ENCODE peak calls at places on chromosomes 7 and 10, in eight cellular contexts. L is activated CD4-positive, alpha-beta T cell treated with anti-CD3 and anti-CD28 coated beads, Interleukin-2, amount 50 U/mL, for 1 hour; A is naive thymus-derived CD8-positive, alpha-beta T cell; Q is GM03348; N is B cell; B is renal cortical epithelial cell; U is activated CD8-positive, alpha-beta T cell treated with anti-CD3 and anti-CD28 coated beads for 36 hours; H is mucosa of descending colon. T is an unnamed sample.

GRCh38 chr7:33901199-33901598 is 4.1 kb upstream of the BMPER start:
- DNase-seq in B (no peak), H (no peak), L (no peak), N (no peak), U (no peak), A (no peak), Q (no peak), T (no peak)

GRCh38 chr7:143979359-143979758 is 20.8 kb upstream of the OR6B1 start:
- DNase-seq in Q (peak), U (no peak), H (no peak), L (no peak), B (peak), N (no peak), A (no peak), T (no peak)

GRCh38 chr10:124898493-124898892 is 43.4 kb upstream of the ZRANB1 start:
- DNase-seq in L (no peak), U (no peak), Q (no peak), B (no peak), N (no peak), A (no peak), H (peak), T (no peak)

GRCh38 chr10:119087271-119087897 is 6.8 kb upstream of the EIF3A start:
- DNase-seq in Q (no peak), U (no peak), H (no peak), B (no peak), N (no peak), A (no peak), L (no peak), T (no peak)

GRCh38 chr10:72812415-72812797 is 81.1 kb upstream of the OIT3 start:
- DNase-seq in A (no peak), U (no peak), B (no peak), H (no peak), N (no peak), Q (peak), L (no peak), T (no peak)

GRCh38 chr10:90313548-90314325 is 544.1 kb downstream of the HTR7 start:
- DNase-seq in N (no peak), H (no peak), U (no peak), B (peak), L (no peak), A (no peak), Q (no peak), T (no peak)

GRCh38 chr7:73890541-73891147 is 29.7 kb downstream of the TMEM270 start:
- DNase-seq in U (no peak), N (no peak), H (no peak), L (no peak), A (no peak), B (no peak), Q (no peak), T (no peak)

GRCh38 chr10:115417585-115418265 is 324.6 kb downstream of the ATRNL1 start:
- DNase-seq in B (peak), U (peak), L (no peak), H (no peak), Q (peak), A (no peak), N (peak), T (no peak)

GRCh38 chr7:121793716-121794115 is 79.2 kb upstream of the PTPRZ1 start:
- DNase-seq in L (no peak), Q (no peak), U (no peak), H (no peak), B (no peak), A (no peak), N (no peak), T (no peak)

GRCh38 chr10:124524991-124525653 is 63.5 kb downstream of the LHPP start:
- DNase-seq in A (no peak), H (no peak), B (no peak), Q (no peak), N (no peak), U (no peak), L (no peak), T (no peak)

GRCh38 chr7:3592438-3593134 is 291.5 kb downstream of the SDK1 start:
- DNase-seq in B (peak), L (no peak), Q (no peak), N (no peak), U (no peak), A (no peak), H (no peak), T (no peak)

GRCh38 chr7:157675427-157675930 is 338.7 kb downstream of the DNAJB6 start:
- DNase-seq in B (no peak), N (no peak), Q (no peak), A (no peak), U (no peak), H (peak), L (no peak), T (no peak)

GRCh38 chr7:156236936-156237599 is 403.5 kb upstream of the RNF32 start:
- DNase-seq in N (no peak), A (no peak), H (no peak), B (no peak), U (no peak), L (no peak), Q (no peak), T (no peak)

GRCh38 chr7:131364767-131365344 is 37.2 kb downstream of the MKLN1 start:
- DNase-seq in H (no peak), L (no peak), U (no peak), A (no peak), Q (no peak), B (no peak), N (no peak), T (no peak)

GRCh38 chr10:30062582-30062981 is 3.2 kb upstream of the JCAD start:
- DNase-seq in N (no peak), Q (no peak), L (no peak), A (no peak), B (no peak), U (no peak), H (no peak), T (peak)

GRCh38 chr10:127041561-127041960 is 136.3 kb downstream of the DOCK1 start:
- DNase-seq in B (peak), L (no peak), N (no peak), H (no peak), Q (peak), U (no peak), A (no peak), T (no peak)

GRCh38 chr7:66054063-66054462 is 21.6 kb upstream of the ASL start:
- DNase-seq in A (no peak), L (no peak), U (no peak), H (no peak), B (no peak), Q (no peak), N (no peak), T (no peak)

GRCh38 chr7:134724606-134725005 is 54.8 kb upstream of the CALD1 start:
- DNase-seq in B (peak), L (no peak), A (no peak), N (peak), U (peak), H (no peak), Q (no peak), T (peak)

GRCh38 chr7:23246540-23246939 is at the start of gene GPNMB:
- DNase-seq in H (no peak), Q (peak), L (no peak), A (no peak), U (no peak), N (no peak), B (peak), T (peak)

GRCh38 chr7:92595281-92595680 is 5.1 kb upstream of the FAM133B start:
- DNase-seq in U (no peak), Q (peak), H (no peak), N (no peak), L (no peak), A (no peak), B (peak), T (peak)

GRCh38 chr10:13670311-13670710 is 83.5 kb downstream of the PRPF18 start:
- DNase-seq in N (no peak), U (no peak), L (no peak), Q (no peak), A (no peak), B (no peak), H (no peak), T (no peak)

GRCh38 chr7:5395246-5395645 is 28.4 kb downstream of the TNRC18 start:
- DNase-seq in B (no peak), H (no peak), Q (no peak), U (no peak), N (no peak), A (no peak), L (no peak), T (no peak)

GRCh38 chr10:111137587-111137986 is 60.8 kb downstream of the ADRA2A start:
- DNase-seq in H (no peak), Q (no peak), U (no peak), B (peak), N (no peak), L (no peak), A (no peak), T (no peak)

GRCh38 chr7:44565097-44565794 is 8.5 kb downstream of the DDX56 start:
- DNase-seq in N (peak), L (peak), H (peak), Q (peak), A (peak), B (peak), U (peak), T (peak)

GRCh38 chr10:19811517-19811916 is 4.7 kb upstream of the PLXDC2 start:
- DNase-seq in B (peak), U (no peak), L (no peak), A (no peak), Q (peak), H (no peak), N (no peak), T (peak)

GRCh38 chr7:74061840-74062539 is 21.6 kb upstream of the LIMK1 start:
- DNase-seq in Q (peak), L (peak), U (peak), B (peak), N (peak), H (peak), A (no peak), T (peak)

GRCh38 chr7:151025924-151026671 is 1.8 kb upstream of the ATG9B start:
- DNase-seq in A (no peak), B (peak), L (no peak), Q (no peak), U (no peak), H (no peak), N (no peak), T (no peak)

GRCh38 chr10:98924526-98924925 is 311.1 kb downstream of the HPSE2 start:
- DNase-seq in A (no peak), Q (no peak), U (no peak), L (no peak), N (no peak), B (no peak), H (no peak), T (no peak)

GRCh38 chr7:128955981-128956380 is 18.3 kb downstream of the IRF5 start:
- DNase-seq in L (no peak), U (no peak), Q (no peak), N (no peak), A (no peak), H (no peak), B (no peak), T (no peak)

GRCh38 chr10:124559372-124560132 is 97.9 kb downstream of the LHPP start:
- DNase-seq in L (no peak), Q (no peak), N (no peak), U (no peak), B (no peak), H (peak), A (no peak), T (no peak)

GRCh38 chr7:101368422-101369165 is 5.9 kb downstream of the COL26A1 start:
- DNase-seq in N (no peak), L (no peak), U (no peak), H (no peak), Q (no peak), B (peak), A (no peak), T (no peak)

GRCh38 chr7:151759591-151760042 is 117.3 kb downstream of the PRKAG2 start:
- DNase-seq in Q (peak), L (peak), A (peak), N (peak), H (no peak), B (peak), U (peak), T (peak)

GRCh38 chr7:106450716-106451115 is 165.9 kb upstream of the NAMPT start:
- DNase-seq in U (no peak), Q (no peak), A (no peak), H (no peak), B (no peak), L (no peak), N (no peak), T (no peak)

GRCh38 chr7:100825760-100826545 is 1.4 kb downstream of the EPHB4 start:
- DNase-seq in U (no peak), L (no peak), A (no peak), B (peak), Q (peak), H (no peak), N (no peak), T (peak)

GRCh38 chr10:31728698-31729224 is 199.9 kb downstream of the ARHGAP12 start:
- DNase-seq in H (no peak), A (no peak), U (no peak), B (no peak), Q (no peak), N (no peak), L (no peak), T (no peak)

GRCh38 chr10:17835688-17836087 is 26.5 kb downstream of the MRC1 start:
- DNase-seq in A (no peak), H (no peak), U (no peak), B (peak), L (no peak), N (no peak), Q (peak), T (peak)

GRCh38 chr7:26598867-26599266 is 265.5 kb downstream of the SKAP2 start:
- DNase-seq in U (no peak), N (no peak), L (no peak), H (no peak), Q (no peak), B (no peak), A (no peak), T (no peak)